ENCODE peak calls at places on chromosomes 13 and 19, in seven cellular contexts. D is CD4-positive, alpha-beta T cell; T is right atrium auricular region; M is left ventricle myocardium inferior; L is psoas muscle; U is CD8-positive, alpha-beta memory T cell; F is H9. C is an unnamed sample.

GRCh38 chr13:86020350-86021002 is 221.3 kb upstream of the SLITRK6 start:
- DNase-seq in T (no peak), D (no peak), M (no peak), U (no peak), F (no peak), L (no peak), C (no peak)

GRCh38 chr13:23750383-23751121 is 138.6 kb downstream of the MIPEP start:
- DNase-seq in D (no peak), T (no peak), U (no peak), F (no peak), L (no peak), M (no peak), C (no peak)

GRCh38 chr13:112256716-112257497 is 119.2 kb upstream of the SPACA7 start:
- DNase-seq in U (no peak), D (no peak), F (no peak), L (no peak), T (peak; percentile 44), M (no peak), C (no peak)

GRCh38 chr13:79749985-79750551 is 269.1 kb downstream of the NDFIP2 start:
- DNase-seq in D (no peak), M (peak; percentile 55), T (peak; percentile 78), L (peak; percentile 62), U (no peak), F (peak; percentile 41), C (no peak)

GRCh38 chr13:22064854-22065646 is 394.2 kb downstream of the FGF9 start:
- DNase-seq in F (no peak), L (no peak), D (no peak), U (no peak), T (no peak), M (no peak), C (no peak)

GRCh38 chr13:109323338-109323737 is 463.0 kb downstream of the IRS2 start:
- DNase-seq in T (no peak), D (no peak), F (no peak), L (no peak), M (no peak), U (no peak), C (no peak)

GRCh38 chr13:52156724-52157251 is 2.6 kb downstream of the NEK3 start:
- DNase-seq in F (no peak), D (no peak), M (no peak), T (no peak), L (no peak), U (no peak), C (no peak)

GRCh38 chr19:3890590-3890989 is 10.1 kb downstream of the ATCAY start:
- DNase-seq in F (no peak), L (no peak), M (no peak), U (no peak), T (no peak), D (no peak), C (peak; percentile 1)

GRCh38 chr13:23469901-23470525 is 36.5 kb upstream of the SACS start:
- DNase-seq in M (no peak), L (no peak), F (no peak), T (no peak), D (no peak), U (no peak), C (no peak)

GRCh38 chr13:40058757-40059236 is 403.3 kb downstream of the COG6 start:
- DNase-seq in L (no peak), U (no peak), D (no peak), T (no peak), F (no peak), M (no peak), C (no peak)

GRCh38 chr19:8445488-8446001 is 770 bp downstream of the HNRNPM start:
- DNase-seq in L (peak; percentile 58), T (no peak), M (peak; percentile 61), D (peak; percentile 32), F (no peak), U (peak; percentile 63), C (peak; percentile 50)

GRCh38 chr19:41705393-41706174 is 2.8 kb upstream of the CEACAM5 start:
- DNase-seq in M (peak; percentile 18), T (no peak), D (peak; percentile 19), U (no peak), L (no peak), F (peak; percentile 67), C (no peak)

GRCh38 chr19:40594251-40594650 is 6.9 kb upstream of the LTBP4 start:
- DNase-seq in T (no peak), D (no peak), M (no peak), U (peak; percentile 60), L (no peak), F (no peak), C (no peak)

GRCh38 chr19:18603958-18604819 is 2.4 kb downstream of the CRLF1 start:
- DNase-seq in M (no peak), F (no peak), D (no peak), T (no peak), U (no peak), L (no peak), C (no peak)

GRCh38 chr13:92259523-92259922 is 861.1 kb downstream of the GPC5 start:
- DNase-seq in D (no peak), T (no peak), F (no peak), U (no peak), L (no peak), M (no peak), C (no peak)

GRCh38 chr19:1247747-1248453 is 483 bp upstream of the MIDN start:
- DNase-seq in U (peak; percentile 86), L (peak; percentile 91), D (peak; percentile 68), F (peak; percentile 75), M (peak; percentile 77), T (peak; percentile 88), C (no peak)

GRCh38 chr19:51777570-51778460 is 16.8 kb downstream of the FPR2 start:
- DNase-seq in U (no peak), T (peak; percentile 77), L (peak; percentile 44), F (peak; percentile 72), M (peak; percentile 67), D (peak; percentile 16), C (peak; percentile 63)

GRCh38 chr13:95463516-95463915 is 89.0 kb upstream of the CLDN10 start:
- DNase-seq in M (no peak), T (no peak), F (no peak), D (no peak), U (no peak), L (no peak), C (no peak)

GRCh38 chr19:29404951-29405727 is 120.7 kb upstream of the VSTM2B start:
- DNase-seq in M (no peak), U (no peak), T (no peak), D (no peak), F (peak; percentile 58), L (no peak), C (no peak)

GRCh38 chr13:72920097-72920496 is 138.2 kb downstream of the PIBF1 start:
- DNase-seq in D (no peak), F (no peak), L (peak; percentile 35), T (no peak), U (no peak), M (peak; percentile 32), C (no peak)

GRCh38 chr13:28492527-28493367 is 2.2 kb downstream of the FLT1 start:
- DNase-seq in T (no peak), L (no peak), U (no peak), F (no peak), M (no peak), D (peak; percentile 41), C (no peak)

GRCh38 chr13:97313481-97313880 is 91.3 kb downstream of the MBNL2 start:
- DNase-seq in D (no peak), F (no peak), T (no peak), L (no peak), U (no peak), M (no peak), C (no peak)

GRCh38 chr19:52670046-52670445 is 31.9 kb upstream of the ZNF83 start:
- DNase-seq in T (no peak), M (no peak), U (no peak), D (no peak), F (no peak), L (no peak), C (no peak)

GRCh38 chr19:38727868-38728660 is 16.2 kb downstream of the CAPN12 start:
- DNase-seq in D (no peak), T (no peak), F (no peak), M (peak; percentile 50), U (peak; percentile 24), L (no peak), C (no peak)

GRCh38 chr13:30882996-30883766 is 22.9 kb upstream of the MEDAG start:
- DNase-seq in L (no peak), U (no peak), T (no peak), F (no peak), M (no peak), D (no peak), C (no peak)

GRCh38 chr19:17332677-17333581 is 1.7 kb downstream of the ANO8 start:
- DNase-seq in U (no peak), M (no peak), D (no peak), T (no peak), L (no peak), F (peak; percentile 92), C (no peak)

GRCh38 chr19:54042989-54043388 is 20.7 kb downstream of the VSTM1 start:
- DNase-seq in T (no peak), D (no peak), M (no peak), F (no peak), L (no peak), U (no peak), C (no peak)
- H3K27ac ChIP-seq in T (no peak overlapping the region), D (no peak overlapping the region), M (no peak overlapping the region), F (no peak overlapping the region), L (no peak overlapping the region), U (no peak overlapping the region), C (no peak overlapping the region)

GRCh38 chr19:12737666-12738351 is 512 bp downstream of the GET3 start:
- DNase-seq in F (no peak), L (no peak), D (no peak), M (no peak), T (no peak), U (no peak), C (no peak)
- H3K27ac ChIP-seq in F (no peak overlapping the region), L (peak overlapping the region; percentile 91), D (peak overlapping the region; percentile 76), M (peak overlapping the region; percentile 94), T (peak overlapping the region; percentile 86), U (peak overlapping the region; percentile 95), C (peak overlapping the region; percentile 94)

GRCh38 chr13:44801990-44802389 is 187.3 kb downstream of the NUFIP1 start:
- DNase-seq in U (no peak), M (no peak), D (no peak), T (no peak), L (no peak), F (no peak), C (no peak)
- H3K27ac ChIP-seq in U (no peak overlapping the region), M (peak overlapping the region; percentile 51), D (no peak overlapping the region), T (no peak overlapping the region), L (no peak overlapping the region), F (no peak overlapping the region), C (no peak overlapping the region)

DNA sequence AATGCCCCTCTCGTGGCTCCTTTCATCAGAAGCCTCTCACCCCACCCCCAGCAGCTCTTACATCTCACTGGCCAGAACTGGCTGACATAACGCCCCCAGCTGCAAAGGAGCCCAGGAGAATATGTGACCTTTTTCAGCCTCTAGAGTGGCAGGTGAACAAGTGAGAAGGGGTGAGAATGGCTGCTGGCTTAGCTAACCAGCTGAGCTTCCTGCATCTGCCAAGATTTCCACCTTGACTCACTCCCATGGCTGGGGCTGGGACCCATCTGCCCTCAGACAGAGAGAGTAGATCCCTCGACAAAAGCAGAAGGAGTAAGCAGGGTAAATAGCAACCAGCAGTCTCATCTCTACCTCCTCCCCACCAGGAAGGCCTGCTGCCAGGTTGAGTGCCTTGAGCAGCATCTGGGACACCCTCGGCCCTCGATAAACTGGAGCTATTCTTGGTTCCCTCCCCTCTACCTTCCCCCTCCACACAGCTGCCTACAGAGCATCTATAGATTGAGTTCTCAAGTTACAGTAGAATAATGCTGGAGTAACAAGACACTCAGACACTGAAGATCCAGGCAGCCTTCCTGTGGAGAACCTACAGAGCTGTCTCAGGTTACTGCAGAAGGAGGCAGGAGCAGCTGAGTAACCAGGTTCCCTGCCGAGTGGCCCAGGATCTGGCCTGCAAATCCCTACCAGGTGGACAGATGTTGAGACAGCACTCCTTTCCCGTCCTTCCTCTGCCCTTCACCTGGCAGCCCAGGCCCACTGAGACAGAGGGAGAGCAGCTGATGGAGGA is 15.5 kb downstream of the KASH5 start:
- DNase-seq in F (peak; percentile 96), U (peak; percentile 13), L (no peak), T (no peak), M (no peak), D (no peak), C (no peak)
- H3K27ac ChIP-seq in F (peak overlapping the region; percentile 91), U (no peak overlapping the region), L (no peak overlapping the region), T (no peak overlapping the region), M (no peak overlapping the region), D (no peak overlapping the region), C (no peak overlapping the region)